ENCODE peak calls at places on chromosomes 2 and 18, in eight cellular contexts. J is fibroblast of lung; O is CD4-positive, CD25-positive, alpha-beta regulatory T cell; Z is endothelial cell of umbilical vein; M is A549; F is stomach; R is heart right ventricle; D is ovary. K is an unnamed sample.

GRCh38 chr18:13337369-13337768 is 118.8 kb downstream of the LDLRAD4 start:
- DNase-seq in J (no peak), O (no peak), Z (no peak), M (no peak), F (no peak), R (no peak), D (no peak), K (no peak)

GRCh38 chr2:27765621-27766286 is 5.8 kb upstream of the MRPL33 start:
- DNase-seq in J (peak; percentile 66), O (peak; percentile 34), Z (peak; percentile 57), M (no peak), F (peak; percentile 81), R (peak; percentile 39), D (peak; percentile 82), K (no peak)

GRCh38 chr2:172888704-172889103 is 153.1 kb downstream of the RAPGEF4 start:
- DNase-seq in J (no peak), O (no peak), Z (no peak), M (no peak), F (no peak), R (no peak), D (no peak), K (no peak)

GRCh38 chr2:113240915-113241911 is 37.5 kb downstream of the PAX8 start:
- DNase-seq in J (peak; percentile 100), O (no peak), Z (peak; percentile 93), M (peak; percentile 99), F (peak; percentile 56), R (no peak), D (peak; percentile 48), K (peak; percentile 78)

GRCh38 chr2:86332654-86333053 is 4.8 kb downstream of the REEP1 start:
- DNase-seq in J (no peak), O (no peak), Z (no peak), M (no peak), F (no peak), R (no peak), D (no peak), K (no peak)

GRCh38 chr2:190578158-190579057 is 43.9 kb upstream of the NEMP2 start:
- DNase-seq in J (peak; percentile 23), O (no peak), Z (no peak), M (peak; percentile 46), F (peak; percentile 65), R (peak; percentile 73), D (no peak), K (no peak)

GRCh38 chr2:220192994-220193753 is 565.7 kb downstream of the SLC4A3 start:
- DNase-seq in J (peak; percentile 56), O (no peak), Z (no peak), M (no peak), F (no peak), R (no peak), D (no peak), K (no peak)

GRCh38 chr18:46768166-46768921 is 11.5 kb upstream of the ST8SIA5 start:
- DNase-seq in J (no peak), O (no peak), Z (no peak), M (no peak), F (no peak), R (peak; percentile 66), D (no peak), K (no peak)

GRCh38 chr2:136997550-136997949 is 232.2 kb downstream of the THSD7B start:
- DNase-seq in J (peak; percentile 6), O (no peak), Z (peak; percentile 63), M (no peak), F (no peak), R (no peak), D (no peak), K (no peak)

DNA sequence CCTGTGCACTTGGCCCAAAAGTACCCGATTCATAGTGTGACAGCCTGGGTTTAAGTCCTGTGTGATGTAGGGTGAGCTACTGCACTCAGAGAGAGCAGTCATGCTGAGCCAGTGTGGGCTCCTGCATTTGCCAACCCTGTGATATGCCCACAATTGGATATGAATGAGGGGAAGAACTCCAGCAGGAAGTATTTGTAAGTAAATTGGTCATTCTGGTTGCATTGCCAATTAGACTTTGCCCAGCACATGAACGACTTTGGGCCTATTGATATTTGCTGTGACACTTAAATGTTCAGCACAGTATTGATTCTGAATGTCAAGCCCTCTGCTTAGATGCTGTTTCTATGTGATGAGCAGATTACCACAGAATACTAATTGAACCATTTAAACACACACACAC is 570.9 kb downstream of the PIK3C3 start:
- DNase-seq in J (peak; percentile 10), O (no peak), Z (no peak), M (no peak), F (peak; percentile 64), R (no peak), D (no peak), K (no peak)
- H3K4me1 ChIP-seq in J (no peaks in the 10 kb centered on the region), O (no peaks in the 10 kb centered on the region), Z (no peaks in the 10 kb centered on the region), M (no peaks in the 10 kb centered on the region), F (peaks cover 8% of the 10 kb centered on the region), R (no peaks in the 10 kb centered on the region), D (no peaks in the 10 kb centered on the region), K (no peaks in the 10 kb centered on the region)

DNA sequence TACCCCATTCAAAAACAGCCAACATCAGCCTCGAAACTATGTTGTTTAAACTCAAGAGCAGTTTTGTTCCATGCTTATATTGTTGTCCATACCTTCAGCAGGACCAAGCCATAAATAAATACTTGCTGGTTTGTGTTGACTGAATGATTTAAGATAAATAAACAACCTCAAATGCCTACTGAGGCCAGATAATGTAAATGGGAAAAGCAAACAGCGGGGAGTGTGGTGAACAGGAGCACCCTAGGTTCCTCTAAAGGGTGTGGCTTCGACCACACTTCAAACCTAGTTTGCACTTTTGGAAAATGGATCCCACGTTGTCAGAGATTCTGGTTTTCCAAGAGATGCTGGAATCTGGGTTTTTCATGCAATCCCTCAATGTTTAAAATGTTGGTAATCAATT is 1.7 kb upstream of the PMAIP1 start:
- DNase-seq in J (no peak), O (no peak), Z (no peak), M (no peak), F (no peak), R (no peak), D (no peak), K (no peak)
- H3K4me3 ChIP-seq in J (peak overlapping the region; percentile 84), O (no peak overlapping the region), Z (no peak overlapping the region), M (no peak overlapping the region), F (no peak overlapping the region), R (no peak overlapping the region), D (no peak overlapping the region), K (no peak overlapping the region)

DNA sequence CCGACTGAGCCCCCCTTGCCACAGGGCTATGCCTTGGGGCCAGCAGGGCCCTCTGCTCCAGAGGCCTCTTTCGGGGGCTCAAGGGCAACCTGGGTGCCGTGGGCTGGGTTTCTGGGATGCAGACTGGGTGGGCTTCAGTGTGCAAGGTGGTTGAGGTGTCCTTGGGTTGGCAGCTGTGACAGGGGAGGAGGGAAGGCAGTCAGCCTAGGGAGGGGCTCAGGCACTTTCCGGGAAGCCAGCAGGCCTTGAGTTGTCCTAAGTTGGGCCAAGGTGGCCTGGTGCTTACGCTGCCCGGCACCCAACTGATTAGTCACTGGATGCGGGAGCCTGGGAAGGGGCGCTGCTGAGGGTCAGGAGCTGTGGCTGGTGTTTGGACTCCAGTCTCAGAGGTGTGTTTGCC is 199.5 kb downstream of the TWIST2 start:
- DNase-seq in J (no peak), O (no peak), Z (no peak), M (no peak), F (no peak), R (no peak), D (no peak), K (no peak)
- H3K4me1 ChIP-seq in J (no peaks in the 10 kb centered on the region), O (no peaks in the 10 kb centered on the region), Z (no peaks in the 10 kb centered on the region), M (no peaks in the 10 kb centered on the region), F (no peaks in the 10 kb centered on the region), R (no peaks in the 10 kb centered on the region), D (no peaks in the 10 kb centered on the region), K (no peaks in the 10 kb centered on the region)

GRCh38 chr2:45166229-45166890 is 157.1 kb upstream of the SIX2 start:
- DNase-seq in J (no peak), O (no peak), Z (no peak), M (no peak), F (no peak), R (no peak), D (no peak), K (no peak)

GRCh38 chr2:45167885-45168284 is 158.6 kb upstream of the SIX2 start:
- DNase-seq in J (no peak), O (no peak), Z (no peak), M (no peak), F (no peak), R (no peak), D (no peak), K (no peak)

GRCh38 chr2:45162711-45163110 is 153.5 kb upstream of the SIX2 start:
- DNase-seq in J (no peak), O (no peak), Z (no peak), M (no peak), F (no peak), R (no peak), D (no peak), K (no peak)
- H3K4me3 ChIP-seq in J (no peak overlapping the region), O (no peak overlapping the region), Z (no peak overlapping the region), M (no peak overlapping the region), F (no peak overlapping the region), R (no peak overlapping the region), D (no peak overlapping the region), K (no peak overlapping the region)

GRCh38 chr2:67039701-67040100 is 357.4 kb upstream of the ETAA1 start:
- DNase-seq in J (no peak), O (no peak), Z (no peak), M (no peak), F (no peak), R (no peak), D (no peak), K (no peak)
- H3K4me1 ChIP-seq in J (no peaks in the 10 kb centered on the region), O (no peaks in the 10 kb centered on the region), Z (no peaks in the 10 kb centered on the region), M (peaks cover 4% of the 10 kb centered on the region), F (no peaks in the 10 kb centered on the region), R (no peaks in the 10 kb centered on the region), D (no peaks in the 10 kb centered on the region), K (no peaks in the 10 kb centered on the region)

DNA sequence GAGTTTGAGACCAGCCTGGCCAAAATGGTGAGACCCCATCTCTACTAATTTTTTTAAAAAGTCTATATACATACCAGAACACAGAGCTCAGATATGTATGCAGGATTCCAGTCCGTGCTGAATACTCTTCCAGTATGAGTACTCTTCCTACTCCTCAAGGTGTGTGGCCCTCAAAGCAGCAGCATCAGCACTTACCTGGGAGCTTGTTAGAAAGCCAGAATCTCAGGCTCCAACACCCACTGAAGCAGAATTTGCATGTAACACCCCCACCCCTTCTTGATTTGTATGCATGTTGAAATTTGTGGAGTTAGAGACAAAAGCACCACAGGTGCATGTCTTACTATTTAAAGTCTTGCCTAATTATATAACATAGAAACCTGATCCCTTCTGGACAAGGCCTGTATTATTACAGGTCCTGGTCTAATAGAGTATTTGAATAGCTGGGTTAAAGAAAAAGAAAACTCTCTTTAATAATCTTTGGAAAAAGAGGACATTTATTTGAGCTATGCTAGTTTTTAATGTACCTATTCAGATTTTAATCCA is 50.3 kb upstream of the NFE2L2 start:
- DNase-seq in J (no peak), O (no peak), Z (no peak), M (no peak), F (no peak), R (no peak), D (no peak), K (no peak)
- H3K4me3 ChIP-seq in J (no peak overlapping the region), O (no peak overlapping the region), Z (no peak overlapping the region), M (no peak overlapping the region), F (no peak overlapping the region), R (no peak overlapping the region), D (no peak overlapping the region), K (no peak overlapping the region)

GRCh38 chr2:69184224-69184623 is 171.2 kb downstream of the ANTXR1 start:
- DNase-seq in J (no peak), O (no peak), Z (no peak), M (no peak), F (no peak), R (no peak), D (no peak), K (no peak)
- H3K4me1 ChIP-seq in J (no peaks in the 10 kb centered on the region), O (no peaks in the 10 kb centered on the region), Z (no peaks in the 10 kb centered on the region), M (no peaks in the 10 kb centered on the region), F (no peaks in the 10 kb centered on the region), R (no peaks in the 10 kb centered on the region), D (peaks cover 3% of the 10 kb centered on the region), K (peaks cover 15% of the 10 kb centered on the region)

GRCh38 chr2:201996006-201996405 is 37.6 kb upstream of the FZD7 start:
- DNase-seq in J (no peak), O (no peak), Z (no peak), M (no peak), F (no peak), R (no peak), D (no peak), K (no peak)
- H3K4me3 ChIP-seq in J (no peak overlapping the region), O (no peak overlapping the region), Z (no peak overlapping the region), M (no peak overlapping the region), F (no peak overlapping the region), R (no peak overlapping the region), D (no peak overlapping the region), K (no peak overlapping the region)